ENCODE peak calls at places on chromosomes 7 and 10, in seven cellular contexts. T, V, N, M, Q, C and P are unnamed samples.

GRCh38 chr10:86313621-86314041 is 53.0 kb downstream of the GRID1 start:
- DNase-seq in T (no peak), M (no peak), C (no peak), N (no peak), Q (no peak), V (no peak), P (no peak)

GRCh38 chr10:69636626-69637550 is 6.8 kb downstream of the FAM241B start:
- DNase-seq in C (no peak), N (no peak), V (peak; percentile 19), Q (no peak), T (peak; percentile 49), M (peak; percentile 49), P (no peak)

GRCh38 chr10:52351911-52352310 is 37.8 kb downstream of the DKK1 start:
- DNase-seq in M (no peak), C (no peak), T (no peak), V (no peak), Q (no peak), N (no peak), P (no peak)

GRCh38 chr7:55570218-55570873 is 2.0 kb downstream of the VOPP1 start:
- DNase-seq in N (no peak), Q (no peak), M (no peak), C (no peak), T (no peak), V (no peak), P (peak; percentile 77)

GRCh38 chr7:217781-218180 is 25.4 kb downstream of the FAM20C start:
- DNase-seq in Q (no peak), T (no peak), M (no peak), N (no peak), V (no peak), C (no peak), P (no peak)

GRCh38 chr7:33108591-33108930 is 643 bp downstream of the RP9 start:
- DNase-seq in V (no peak), N (no peak), M (no peak), C (no peak), Q (no peak), T (no peak), P (no peak)

GRCh38 chr10:51524041-51524440 is 175.4 kb downstream of the CSTF2T start:
- DNase-seq in Q (no peak), N (no peak), T (no peak), V (no peak), M (no peak), C (no peak), P (no peak)

GRCh38 chr10:132192076-132192975 is 5.6 kb downstream of the DPYSL4 start:
- DNase-seq in Q (no peak), M (no peak), C (no peak), T (no peak), V (no peak), N (no peak), P (no peak)

GRCh38 chr7:100088621-100089457 is at the start of gene COPS6:
- DNase-seq in V (no peak), N (peak; percentile 89), M (peak; percentile 87), Q (peak; percentile 76), C (peak; percentile 36), T (peak; percentile 83), P (peak; percentile 84)

GRCh38 chr10:33193867-33194521 is 140.5 kb downstream of the NRP1 start:
- DNase-seq in C (no peak), N (no peak), V (no peak), M (no peak), Q (peak; percentile 25), T (no peak), P (no peak)

GRCh38 chr10:76082956-76083355 is 651.5 kb downstream of the LRMDA start:
- DNase-seq in M (no peak), V (peak; percentile 74), N (no peak), T (no peak), C (no peak), Q (no peak), P (no peak)

GRCh38 chr10:73759512-73760115 is 15.4 kb downstream of the SEC24C start:
- DNase-seq in M (no peak), T (no peak), C (no peak), N (no peak), Q (no peak), V (no peak), P (no peak)

GRCh38 chr7:148772297-148773089 is 73.8 kb downstream of the CUL1 start:
- DNase-seq in V (peak; percentile 82), T (no peak), N (no peak), C (no peak), Q (peak; percentile 74), M (no peak), P (no peak)

GRCh38 chr10:84254552-84255137 is 9.8 kb downstream of the RGR start:
- DNase-seq in V (no peak), Q (no peak), N (no peak), T (no peak), M (no peak), C (no peak), P (no peak)

GRCh38 chr7:36521911-36522310 is 132.2 kb downstream of the ANLN start:
- DNase-seq in T (no peak), V (no peak), N (no peak), C (no peak), M (no peak), Q (no peak), P (no peak)

GRCh38 chr10:26331376-26331775 is 106.8 kb upstream of the APBB1IP start:
- DNase-seq in C (no peak), M (no peak), N (no peak), T (no peak), Q (no peak), V (no peak), P (no peak)

GRCh38 chr10:11058965-11059364 is 41.3 kb downstream of the CELF2 start:
- DNase-seq in C (no peak), T (no peak), V (no peak), Q (no peak), N (no peak), M (no peak), P (no peak)
- H3K4me3 ChIP-seq in C (no peak overlapping the region), T (no peak overlapping the region), V (no peak overlapping the region), Q (no peak overlapping the region), N (no peak overlapping the region), M (no peak overlapping the region), P (no peak overlapping the region)

GRCh38 chr7:151490706-151491105 is 29.0 kb downstream of the RHEB start:
- DNase-seq in Q (no peak), C (no peak), T (no peak), M (no peak), V (no peak), N (no peak), P (no peak)

GRCh38 chr7:151491859-151492258 is 27.8 kb downstream of the RHEB start:
- DNase-seq in C (no peak), T (no peak), Q (no peak), V (peak; percentile 73), M (no peak), N (no peak), P (no peak)

GRCh38 chr7:151487246-151487645 is 32.4 kb downstream of the RHEB start:
- DNase-seq in N (no peak), T (no peak), V (no peak), M (no peak), C (no peak), Q (no peak), P (no peak)

GRCh38 chr7:151486074-151486473 is 33.6 kb downstream of the RHEB start:
- DNase-seq in V (no peak), M (no peak), Q (no peak), T (no peak), C (no peak), N (no peak), P (no peak)

GRCh38 chr7:151489498-151489897 is 30.2 kb downstream of the RHEB start:
- DNase-seq in V (no peak), T (no peak), Q (no peak), M (no peak), N (no peak), C (no peak), P (no peak)
- H3K36me3 ChIP-seq in V (peaks cover 36% of the 10 kb centered on the region), T (no peaks in the 10 kb centered on the region), Q (peaks cover 32% of the 10 kb centered on the region), M (no peaks in the 10 kb centered on the region), N (peaks cover 73% of the 10 kb centered on the region), C (peaks cover 6% of the 10 kb centered on the region), P (peaks cover 4% of the 10 kb centered on the region)

DNA sequence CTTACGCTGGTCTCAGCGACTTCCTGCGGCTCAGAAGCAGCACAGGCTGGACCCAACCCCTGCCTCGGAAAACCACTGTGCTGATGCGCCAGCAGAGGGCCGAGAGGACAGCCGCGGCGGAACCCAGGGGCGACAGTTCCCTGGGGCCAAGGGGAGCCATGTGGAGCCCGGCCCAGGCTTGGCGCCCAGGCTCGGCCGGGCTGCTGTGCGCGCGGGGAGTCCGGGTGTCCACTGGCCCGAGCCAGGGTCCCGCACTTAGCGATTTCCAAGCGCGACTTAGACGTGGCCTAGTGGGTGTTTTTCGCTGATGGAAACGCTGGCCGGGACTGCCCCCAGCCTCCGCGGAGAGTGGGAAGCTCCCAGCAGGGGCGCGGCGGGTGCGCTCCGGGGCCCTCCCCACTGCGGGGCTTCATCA is 18.6 kb upstream of the ZNF32 start:
- DNase-seq in V (no peak), C (no peak), Q (no peak), N (peak; percentile 50), M (no peak), T (no peak), P (no peak)
- TF ChIP-seq CTCF in V (no peak), C (peak; percentile 44), Q (no peak), N (no peak), M (no peak), T (peak; percentile 17), P (no peak)

GRCh38 chr7:27181176-27181520 is 3.9 kb downstream of the HOXA11 start:
- DNase-seq in N (no peak), Q (peak; percentile 27), C (no peak), T (no peak), V (no peak), M (no peak), P (no peak)

GRCh38 chr7:27178366-27178765 is 4.2 kb upstream of the HOXA10 start:
- DNase-seq in T (no peak), C (no peak), V (no peak), N (no peak), M (no peak), Q (peak; percentile 68), P (no peak)

GRCh38 chr7:27179030-27179429 is 4.9 kb upstream of the HOXA10 start:
- DNase-seq in C (no peak), M (no peak), Q (peak; percentile 20), N (no peak), V (no peak), T (no peak), P (no peak)

GRCh38 chr7:27180431-27181175 is 4.4 kb downstream of the HOXA11 start:
- DNase-seq in N (no peak), T (no peak), C (no peak), Q (peak; percentile 19), V (no peak), M (no peak), P (no peak)

DNA sequence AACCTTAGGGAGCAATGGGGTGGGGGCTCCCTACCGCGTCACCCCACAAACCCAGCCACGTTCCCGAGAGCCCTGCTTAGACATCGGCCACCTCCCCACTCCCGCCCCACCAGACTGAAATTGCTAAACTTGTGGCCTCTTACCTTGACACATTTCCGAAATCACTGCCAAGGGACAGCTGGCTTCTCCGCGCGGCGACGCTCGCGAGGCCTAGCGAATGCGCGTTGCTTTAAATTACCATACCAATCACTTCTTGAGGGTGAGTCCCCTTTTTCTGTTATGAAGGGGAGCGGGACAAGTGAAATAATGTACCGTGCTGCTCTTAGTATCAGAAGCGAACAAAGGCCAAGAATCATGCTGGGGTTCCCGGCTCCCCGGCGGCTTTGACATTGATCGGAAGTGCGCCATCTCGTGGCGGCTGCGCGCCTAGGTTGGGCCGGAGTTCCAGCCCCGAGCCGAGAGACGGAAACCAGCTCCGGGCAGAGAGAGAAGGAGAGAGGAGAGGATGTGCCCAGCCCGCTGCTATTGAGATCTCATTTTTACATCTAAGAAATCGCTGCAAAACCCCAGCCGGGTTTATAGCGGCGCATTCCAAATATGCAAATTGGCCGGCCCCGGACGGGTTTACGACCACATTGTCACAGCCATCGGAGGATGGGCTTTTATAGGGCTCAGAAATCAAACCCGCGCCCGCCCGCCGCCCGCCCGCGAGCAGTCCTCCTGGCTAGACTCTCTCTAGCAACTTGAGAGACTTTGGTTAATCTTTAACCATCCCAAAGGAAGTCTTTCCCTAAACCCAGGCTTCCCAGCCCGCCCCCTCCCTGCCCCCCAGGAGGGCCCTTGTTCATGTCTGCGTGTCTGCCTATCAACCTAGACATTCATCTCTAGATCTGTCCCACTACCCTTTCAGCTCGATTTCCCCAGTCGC is 5.3 kb downstream of the HOXA11 start:
- DNase-seq in Q (peak; percentile 79), T (peak; percentile 56), V (no peak), N (peak; percentile 85), C (no peak), M (peak; percentile 62), P (no peak)
- H3K4me3 ChIP-seq in Q (peak overlapping the region; percentile 47), T (peak overlapping the region; percentile 50), V (peak overlapping the region; percentile 43), N (no peak overlapping the region), C (peak overlapping the region; percentile 42), M (no peak overlapping the region), P (no peak overlapping the region)